ENCODE peak calls at places on chromosomes 2 and 18, in ten cellular contexts. U, Q, V, W, S, K, G, R, C and A are unnamed samples. For H3K4me1, the result is how much of the 10 kb centered on the place peaks cover.

GRCh38 chr2:74507926-74508520 is 528 bp upstream of the PCGF1 start:
- DNase-seq in K (peak), R (peak), G (no peak), V (no peak), W (peak), Q (peak), U (peak), C (no peak), S (peak), A (peak)

GRCh38 chr2:7795358-7796199 is 878.4 kb downstream of the RNF144A start:
- DNase-seq in Q (no peak), S (peak), C (no peak), R (no peak), V (no peak), U (no peak), G (no peak), K (no peak), W (no peak), A (no peak)

GRCh38 chr2:130316596-130316995 is 26.1 kb upstream of the IMP4 start:
- DNase-seq in K (no peak), S (no peak), R (no peak), G (no peak), W (no peak), V (no peak), U (no peak), Q (no peak), C (no peak), A (no peak)

GRCh38 chr2:37561615-37562569 is 109.5 kb downstream of the CDC42EP3 start:
- DNase-seq in U (no peak), R (no peak), G (peak), S (no peak), V (no peak), W (peak), Q (no peak), K (peak), C (no peak), A (peak)

GRCh38 chr18:56789004-56789888 is 138.1 kb downstream of the WDR7 start:
- DNase-seq in S (peak), R (no peak), U (no peak), W (peak), K (peak), C (no peak), Q (peak), G (peak), V (no peak), A (peak)

GRCh38 chr2:156430236-156430977 is 5.8 kb upstream of the GPD2 start:
- DNase-seq in W (no peak), V (no peak), G (no peak), Q (no peak), U (no peak), R (no peak), S (no peak), K (no peak), C (no peak), A (no peak)

GRCh38 chr2:120253021-120253882 is 600 bp downstream of the RALB start:
- DNase-seq in C (peak), S (peak), W (peak), G (peak), V (peak), K (peak), U (peak), Q (peak), R (peak), A (peak)

GRCh38 chr2:85012431-85012830 is 41.5 kb downstream of the KCMF1 start:
- DNase-seq in Q (no peak), U (no peak), V (no peak), W (no peak), S (no peak), K (peak), C (no peak), G (no peak), R (no peak), A (no peak)

GRCh38 chr2:172050506-172051125 is 34.7 kb upstream of the DLX1 start:
- DNase-seq in S (no peak), V (no peak), C (no peak), R (no peak), U (no peak), K (no peak), G (no peak), Q (no peak), W (no peak), A (no peak)

GRCh38 chr2:71513096-71513495 is 59.7 kb downstream of the DYSF start:
- DNase-seq in W (no peak), S (no peak), C (no peak), G (no peak), R (peak), K (no peak), V (no peak), Q (no peak), U (no peak), A (no peak)

GRCh38 chr2:162013514-162014205 is 60.4 kb downstream of the DPP4 start:
- DNase-seq in W (no peak), Q (no peak), S (no peak), C (no peak), U (no peak), K (no peak), R (no peak), G (no peak), V (no peak), A (no peak)

GRCh38 chr18:28781616-28782362 is 604.9 kb upstream of the CDH2 start:
- DNase-seq in W (no peak), K (no peak), U (no peak), G (no peak), C (no peak), Q (no peak), V (no peak), R (no peak), S (no peak), A (no peak)

GRCh38 chr2:192196451-192197194 is 1.9 kb upstream of the TMEFF2 start:
- DNase-seq in K (no peak), S (peak), C (no peak), V (no peak), Q (no peak), G (no peak), R (no peak), U (no peak), W (no peak), A (no peak)

GRCh38 chr18:72830109-72830508 is 37.7 kb downstream of the NETO1 start:
- DNase-seq in R (no peak), C (no peak), K (no peak), S (peak), U (no peak), Q (no peak), G (no peak), V (no peak), W (peak), A (peak)

GRCh38 chr2:191376981-191377629 is 131.9 kb downstream of the MYO1B start:
- DNase-seq in S (no peak), G (no peak), C (peak), V (peak), W (peak), R (peak), Q (peak), U (no peak), K (peak), A (peak)

GRCh38 chr2:109458512-109458911 is 155.3 kb downstream of the SEPTIN10 start:
- DNase-seq in U (peak), W (peak), R (peak), S (no peak), G (no peak), V (no peak), Q (no peak), K (no peak), C (no peak), A (no peak)

GRCh38 chr2:101188683-101189405 is 37.7 kb upstream of the TBC1D8 start:
- DNase-seq in S (peak), G (peak), U (no peak), C (peak), Q (peak), R (no peak), W (peak), K (peak), V (no peak), A (peak)

GRCh38 chr2:20501974-20502373 is 55.1 kb downstream of the RHOB start:
- DNase-seq in K (peak), U (no peak), S (no peak), R (no peak), W (no peak), V (no peak), C (no peak), G (no peak), Q (no peak), A (no peak)

GRCh38 chr18:58097127-58097906 is 53.3 kb downstream of the NEDD4L start:
- DNase-seq in Q (no peak), G (no peak), R (no peak), S (no peak), W (no peak), V (no peak), C (peak), K (no peak), U (no peak), A (no peak)

DNA sequence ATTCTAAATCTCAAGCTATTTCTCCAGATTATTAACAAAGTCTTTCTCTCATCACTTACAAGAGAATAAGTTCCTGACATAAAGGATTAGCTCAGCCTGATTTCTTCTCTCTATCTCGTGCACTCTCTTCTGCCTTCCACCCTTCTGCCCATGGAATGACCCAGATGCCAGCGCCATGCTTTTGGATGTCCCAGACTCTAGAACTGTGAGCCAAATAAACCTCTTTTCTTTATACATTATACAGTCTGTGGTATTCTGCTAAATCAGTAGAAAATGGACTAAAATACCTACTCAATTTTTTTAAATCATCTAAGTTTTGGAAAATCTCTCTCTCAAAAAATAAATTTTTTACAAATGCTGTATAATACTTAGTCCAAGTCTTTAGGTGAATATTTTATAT is 218.6 kb downstream of the EXOC6B start:
- DNase-seq in K (no peak), C (no peak), W (no peak), S (no peak), U (no peak), V (no peak), Q (no peak), G (no peak), R (no peak), A (no peak)
- H3K4me1 ChIP-seq in K (under half), C (under half), W (under half), S (under half), U (under half), V (under half), Q (under half), G (under half), R (under half), A (under half)

DNA sequence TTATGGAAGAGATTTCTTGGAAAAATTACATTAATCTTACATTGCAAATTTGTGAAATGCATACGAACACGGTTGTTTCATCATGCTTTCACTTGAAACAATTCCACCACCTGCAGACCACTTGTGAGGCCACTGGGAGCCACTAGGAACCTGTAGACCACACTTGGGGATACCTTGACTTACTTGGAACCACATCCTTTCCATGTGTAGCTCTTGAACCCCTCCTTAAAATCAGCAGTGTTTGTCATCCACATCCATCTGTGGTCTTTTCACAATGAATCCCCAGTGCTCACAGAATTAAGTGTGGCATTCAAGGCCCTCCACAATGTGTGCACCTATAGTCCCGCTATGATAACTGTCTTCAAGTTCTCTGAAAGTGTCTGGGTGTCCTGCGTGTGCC is 350.9 kb downstream of the MYCN start:
- DNase-seq in R (no peak), Q (no peak), G (no peak), W (no peak), K (no peak), S (no peak), C (no peak), U (no peak), V (no peak), A (no peak)
- TF ChIP-seq CTCF in R (no peak), Q (no peak), G (no peak), W (no peak), K (no peak), S (no peak), C (no peak), U (no peak), V (no peak), A (no peak)

DNA sequence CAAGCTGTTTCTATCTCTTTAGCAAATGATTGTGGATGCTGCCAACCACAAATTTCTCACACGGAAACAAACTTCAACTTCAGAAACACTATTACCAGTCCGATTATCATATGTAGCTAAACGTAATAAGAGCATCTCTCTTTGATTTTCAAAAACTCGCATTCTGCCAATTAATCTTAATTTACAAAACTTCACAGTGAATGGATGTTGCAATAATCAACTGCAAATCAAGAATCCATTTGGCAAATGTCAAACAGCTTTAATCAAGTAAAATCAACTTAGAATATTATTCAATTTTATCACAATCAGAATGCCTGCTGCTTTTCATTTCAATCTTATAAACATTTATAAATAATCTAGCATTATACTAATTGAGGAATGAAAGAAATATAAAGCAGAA is 54.2 kb downstream of the DTNB start:
- DNase-seq in Q (no peak), C (no peak), G (no peak), S (no peak), R (no peak), U (no peak), K (no peak), W (no peak), V (no peak), A (no peak)
- H3K4me3 ChIP-seq in Q (no peak), C (no peak), G (no peak), S (no peak), R (no peak), U (no peak), K (no peak), W (no peak), V (no peak), A (no peak)

DNA sequence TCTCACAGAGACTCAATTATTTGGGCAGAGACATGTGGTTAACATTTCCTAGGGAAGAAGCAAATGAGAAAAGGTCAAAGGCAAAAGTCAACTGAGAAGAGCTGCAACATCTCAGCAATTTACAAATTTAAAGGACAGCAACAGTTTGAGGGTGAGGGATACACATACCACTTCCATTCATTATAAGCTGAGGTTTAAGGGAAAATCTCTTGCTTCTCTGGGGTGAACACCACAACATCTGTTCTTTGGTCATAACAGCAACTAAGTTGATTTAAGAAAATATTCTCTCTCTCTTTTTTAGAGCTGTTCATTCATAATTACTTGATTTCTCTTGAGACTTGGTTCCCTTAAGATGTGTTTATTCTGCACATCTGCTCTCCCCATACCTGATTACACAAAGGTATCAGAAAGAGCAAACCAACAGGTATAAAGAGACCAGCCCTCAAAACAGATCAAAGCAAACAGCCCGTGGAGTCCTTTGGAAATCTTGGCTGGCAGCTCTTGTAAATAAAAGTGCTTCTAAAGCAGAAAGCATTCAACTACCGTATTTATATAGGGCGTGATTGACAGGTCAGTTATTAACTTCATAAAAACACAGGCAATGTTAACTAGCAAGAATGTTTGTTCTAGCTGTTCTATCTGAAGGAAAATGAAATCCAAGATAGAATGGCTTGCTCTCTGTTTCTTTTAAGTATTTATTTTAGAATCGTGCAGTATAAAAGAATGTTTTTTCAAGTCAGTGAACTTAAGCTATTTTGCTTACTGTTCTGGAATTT is 132.8 kb downstream of the THADA start:
- DNase-seq in W (no peak), K (no peak), U (no peak), C (peak), Q (peak), G (no peak), V (no peak), S (no peak), R (no peak), A (peak)
- H3K4me1 ChIP-seq in W (under half), K (under half), U (under half), C (half or more), Q (under half), G (under half), V (under half), S (under half), R (half or more), A (half or more)

DNA sequence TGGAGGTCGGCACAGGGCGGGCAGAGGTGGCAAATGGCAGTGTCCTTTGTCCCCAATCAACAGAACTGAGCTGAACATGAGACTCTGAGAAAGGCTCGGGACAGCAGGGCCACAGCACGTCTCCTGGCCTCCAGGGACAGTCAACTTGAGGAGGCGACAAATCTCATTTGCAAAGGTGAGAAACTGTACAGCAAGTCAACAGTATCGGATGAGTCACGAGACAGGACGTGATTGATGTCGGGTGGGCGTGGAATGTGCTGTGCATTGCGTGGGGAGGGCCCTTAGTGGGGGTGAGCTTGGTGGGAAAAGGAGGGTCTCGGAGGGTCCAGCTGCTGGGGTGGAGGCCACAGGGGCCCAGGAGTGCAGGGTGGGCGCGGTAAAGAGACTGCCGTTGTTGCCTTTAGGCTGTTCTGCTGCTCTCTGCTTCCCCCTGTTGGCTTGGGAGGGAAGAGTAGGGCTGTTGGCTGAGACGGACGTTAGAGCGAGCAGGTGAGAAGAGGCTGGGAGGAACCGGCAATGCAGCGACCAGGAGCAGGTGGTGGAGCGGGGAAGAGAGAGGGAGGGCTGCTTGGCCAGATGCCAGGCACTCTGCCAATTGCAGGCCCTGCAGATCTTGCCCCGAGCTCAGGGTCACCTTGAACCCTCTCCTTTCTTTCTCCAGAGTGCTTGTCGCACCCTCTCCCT is 164.3 kb downstream of the BCL2 start:
- DNase-seq in Q (peak), V (peak), S (peak), K (peak), G (peak), R (peak), C (peak), W (peak), U (peak), A (no peak)
- TF ChIP-seq CTCF in Q (peak), V (peak), S (peak), K (peak), G (peak), R (peak), C (peak), W (peak), U (peak), A (peak)

DNA sequence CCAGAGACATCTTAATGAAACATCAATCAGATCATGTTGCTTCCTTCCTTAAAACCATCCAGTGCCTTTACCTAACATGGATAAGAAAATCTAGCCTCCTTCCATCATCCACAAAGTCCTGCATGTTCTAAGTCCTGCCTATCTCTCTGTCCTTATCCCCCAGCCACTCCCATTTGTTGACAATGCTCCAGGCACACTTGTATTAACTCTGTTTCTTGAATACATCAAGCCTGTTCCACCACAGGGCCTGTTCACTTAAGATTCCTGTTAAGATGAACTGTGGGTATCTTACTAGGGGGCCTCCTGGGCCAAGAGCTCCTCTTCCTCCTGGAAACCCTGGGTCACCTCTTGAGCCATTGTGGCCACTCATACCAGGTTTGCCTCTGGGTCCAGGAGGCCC is 45.7 kb downstream of the COL4A4 start:
- DNase-seq in S (no peak), R (no peak), V (no peak), C (no peak), Q (no peak), K (no peak), U (no peak), W (no peak), G (no peak), A (no peak)
- H3K4me3 ChIP-seq in S (no peak), R (no peak), V (no peak), C (no peak), Q (no peak), K (no peak), U (no peak), W (no peak), G (no peak), A (no peak)